ENCODE peak calls at places on chromosomes 2 and 18, in eight cellular contexts. F is SK-N-SH, D is IMR-90, N is lower lobe of right lung, P is body of pancreas, K is adrenal gland, U is ovary, I is spleen. H is an unnamed sample.

GRCh38 chr2:38750793-38751042 is 443 bp downstream of the SRSF7 start:
- DNase-seq in F (peak; percentile 91), D (no peak), N (peak; percentile 76), P (peak; percentile 66), K (peak; percentile 66), U (peak; percentile 75), I (peak; percentile 93), H (peak; percentile 86)

GRCh38 chr2:203437516-203437915 is 97.6 kb downstream of the RAPH1 start:
- DNase-seq in F (no peak), D (no peak), N (no peak), P (no peak), K (no peak), U (no peak), I (no peak), H (no peak)

GRCh38 chr2:106104332-106105062 is 89.6 kb downstream of the UXS1 start:
- DNase-seq in F (peak; percentile 81), D (peak; percentile 66), N (no peak), P (peak; percentile 69), K (peak; percentile 54), U (peak; percentile 63), I (no peak), H (peak; percentile 84)

GRCh38 chr18:31697351-31698298 is 13.2 kb upstream of the B4GALT6 start:
- DNase-seq in F (no peak), D (no peak), N (no peak), P (no peak), K (no peak), U (no peak), I (no peak), H (no peak)

GRCh38 chr2:202400937-202401336 is 24.8 kb downstream of the BMPR2 start:
- DNase-seq in F (no peak), D (no peak), N (no peak), P (no peak), K (no peak), U (no peak), I (no peak), H (peak; percentile 52)

GRCh38 chr2:54422072-54422581 is 34.0 kb upstream of the SPTBN1 start:
- DNase-seq in F (no peak), D (no peak), N (no peak), P (no peak), K (no peak), U (no peak), I (no peak), H (no peak)

GRCh38 chr2:233829193-233830110 is 24.9 kb downstream of the HJURP start:
- DNase-seq in F (no peak), D (no peak), N (no peak), P (no peak), K (no peak), U (no peak), I (peak; percentile 50), H (no peak)

GRCh38 chr2:205585451-205586045 is 96.8 kb upstream of the NRP2 start:
- DNase-seq in F (peak; percentile 38), D (no peak), N (no peak), P (no peak), K (no peak), U (no peak), I (no peak), H (no peak)

GRCh38 chr2:142041996-142042395 is 88.8 kb downstream of the LRP1B start:
- DNase-seq in F (no peak), D (no peak), N (no peak), P (no peak), K (no peak), U (no peak), I (no peak), H (no peak)

GRCh38 chr2:38528008-38528442 is 74.7 kb downstream of the HNRNPLL start:
- DNase-seq in F (peak; percentile 96), D (peak; percentile 69), N (no peak), P (no peak), K (peak; percentile 42), U (peak; percentile 56), I (peak; percentile 76), H (peak; percentile 89)

GRCh38 chr18:67428805-67429204 is 87.7 kb downstream of the DSEL start:
- DNase-seq in F (no peak), D (peak; percentile 82), N (no peak), P (no peak), K (no peak), U (no peak), I (no peak), H (no peak)

GRCh38 chr18:46481847-46482245 is 175.2 kb downstream of the LOXHD1 start:
- DNase-seq in F (no peak), D (no peak), N (no peak), P (no peak), K (peak; percentile 15), U (no peak), I (no peak), H (no peak)

GRCh38 chr18:22465859-22466602 is 48.3 kb upstream of the CTAGE1 start:
- DNase-seq in F (no peak), D (peak; percentile 98), N (no peak), P (no peak), K (peak; percentile 78), U (peak; percentile 56), I (no peak), H (no peak)

GRCh38 chr2:118969734-118970395 is 27.9 kb downstream of the MARCO start:
- DNase-seq in F (no peak), D (no peak), N (no peak), P (no peak), K (no peak), U (no peak), I (no peak), H (peak; percentile 6)

GRCh38 chr2:237591021-237591370 is 462 bp upstream of the RAB17 start:
- DNase-seq in F (no peak), D (no peak), N (peak; percentile 78), P (peak; percentile 84), K (no peak), U (no peak), I (no peak), H (peak; percentile 92)

GRCh38 chr2:100818606-100819364 is 1.2 kb upstream of the NPAS2 start:
- DNase-seq in F (peak; percentile 66), D (peak; percentile 72), N (peak; percentile 71), P (peak; percentile 75), K (peak; percentile 90), U (peak; percentile 59), I (no peak), H (peak; percentile 86)

GRCh38 chr2:177731384-177731783 is 338.8 kb downstream of the AGPS start:
- DNase-seq in F (no peak), D (no peak), N (no peak), P (no peak), K (no peak), U (no peak), I (no peak), H (peak; percentile 52)

GRCh38 chr2:74039611-74040010 is 54.9 kb downstream of the TET3 start:
- DNase-seq in F (no peak), D (no peak), N (no peak), P (no peak), K (no peak), U (no peak), I (no peak), H (no peak)

GRCh38 chr2:215436705-215437570 is 1.1 kb upstream of the FN1 start:
- DNase-seq in F (no peak), D (no peak), N (peak; percentile 60), P (peak; percentile 18), K (no peak), U (no peak), I (no peak), H (no peak)

GRCh38 chr18:1710114-1710513 is 805.4 kb downstream of the ADCYAP1 start:
- DNase-seq in F (no peak), D (no peak), N (no peak), P (no peak), K (no peak), U (no peak), I (no peak), H (no peak)
- H3K4me3 ChIP-seq in F (no peak overlapping the region), D (no peak overlapping the region), N (no peak overlapping the region), P (no peak overlapping the region), K (no peak overlapping the region), U (no peak overlapping the region), I (no peak overlapping the region), H (no peak overlapping the region)

GRCh38 chr2:10722252-10722825 is 909 bp downstream of the ATP6V1C2 start:
- DNase-seq in F (no peak), D (no peak), N (no peak), P (no peak), K (no peak), U (no peak), I (no peak), H (peak; percentile 50)

GRCh38 chr2:10717630-10718029 is 3.8 kb upstream of the ATP6V1C2 start:
- DNase-seq in F (no peak), D (peak; percentile 61), N (no peak), P (no peak), K (peak; percentile 27), U (no peak), I (peak; percentile 22), H (no peak)

GRCh38 chr2:10721344-10722251 is at the start of gene ATP6V1C2:
- DNase-seq in F (peak; percentile 90), D (no peak), N (peak; percentile 68), P (peak; percentile 36), K (peak; percentile 29), U (no peak), I (peak; percentile 80), H (peak; percentile 96)

GRCh38 chr2:10720983-10721343 is 467 bp upstream of the ATP6V1C2 start:
- DNase-seq in F (no peak), D (no peak), N (peak; percentile 47), P (no peak), K (no peak), U (no peak), I (no peak), H (peak; percentile 73)

DNA sequence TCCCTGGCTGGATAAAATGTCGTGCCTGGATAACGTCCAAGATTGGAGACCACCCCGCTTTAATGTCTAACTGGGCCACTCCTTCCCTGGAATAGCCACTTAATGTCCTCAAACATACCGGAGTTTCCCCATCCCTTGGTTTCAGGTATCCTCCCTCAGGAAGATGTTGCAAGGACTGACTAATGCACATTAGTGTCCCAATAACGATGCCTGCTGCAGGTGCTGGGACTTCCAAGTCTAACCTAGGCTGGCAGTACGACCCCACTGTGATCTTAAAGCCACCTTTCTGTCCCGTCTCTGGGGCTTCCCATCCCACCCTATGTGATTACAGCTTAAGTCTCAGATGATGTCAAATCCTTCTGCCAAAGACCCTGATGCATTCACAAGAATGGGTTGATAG is 1.1 kb upstream of the ATP6V1C2 start:
- DNase-seq in F (no peak), D (no peak), N (no peak), P (no peak), K (no peak), U (no peak), I (no peak), H (no peak)
- H3K27me3 ChIP-seq in F (peaks cover 56% of the 10 kb centered on the region), D (peaks cover 51% of the 10 kb centered on the region), N (peaks cover 54% of the 10 kb centered on the region), P (peaks cover 25% of the 10 kb centered on the region), K (peaks cover 27% of the 10 kb centered on the region), U (no peaks in the 10 kb centered on the region), I (no peaks in the 10 kb centered on the region), H (peaks cover 42% of the 10 kb centered on the region)

DNA sequence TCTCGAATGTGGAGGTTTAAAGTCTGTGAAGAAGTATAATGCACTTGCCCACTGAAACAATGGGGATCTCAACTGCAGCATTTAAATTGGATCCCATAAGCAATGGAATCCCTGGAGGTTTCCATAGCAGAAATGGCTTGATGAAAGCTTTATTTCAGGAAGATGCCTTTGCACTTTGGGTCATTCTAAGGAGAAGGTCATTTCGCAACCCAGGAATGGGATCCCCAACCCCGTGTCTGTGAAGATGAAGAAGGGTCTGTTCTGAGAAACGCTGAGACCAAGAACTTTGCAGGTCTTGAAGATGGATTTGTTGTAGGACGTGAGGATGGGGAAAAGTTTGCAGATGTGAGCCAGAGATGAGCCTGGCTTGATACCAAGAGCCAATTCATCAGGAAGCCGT is 1.8 kb upstream of the KCNG3 start:
- DNase-seq in F (no peak), D (no peak), N (no peak), P (no peak), K (no peak), U (no peak), I (no peak), H (no peak)
- H3K4me3 ChIP-seq in F (no peak overlapping the region), D (no peak overlapping the region), N (no peak overlapping the region), P (no peak overlapping the region), K (no peak overlapping the region), U (no peak overlapping the region), I (no peak overlapping the region), H (no peak overlapping the region)

GRCh38 chr2:77831471-77831870 is 309.3 kb upstream of the LRRTM4 start:
- DNase-seq in F (no peak), D (no peak), N (no peak), P (no peak), K (no peak), U (no peak), I (no peak), H (no peak)
- H3K27me3 ChIP-seq in F (no peaks in the 10 kb centered on the region), D (no peaks in the 10 kb centered on the region), N (no peaks in the 10 kb centered on the region), P (no peaks in the 10 kb centered on the region), K (no peaks in the 10 kb centered on the region), U (no peaks in the 10 kb centered on the region), I (no peaks in the 10 kb centered on the region), H (no peaks in the 10 kb centered on the region)

H was measured in H7.